ENCODE peak calls at places on chromosomes 12 and 14, in nine cellular contexts. One of them, this sample, is unnamed.

GRCh38 chr14:74241611-74242005 is 2.4 kb downstream of the VSX2 start:
- DNase-seq in pancreas: no peak
- DNase-seq in mammary epithelial cell: no peak
- DNase-seq in GM23338: no peak
- DNase-seq in cardiac muscle cell: no peak
- DNase-seq in fibroblast of the aortic adventitia: no peak
- DNase-seq in A673: no peak
- DNase-seq in fibroblast of pulmonary artery: no peak
- DNase-seq in suprapubic skin: no peak
- DNase-seq in this sample: no peak

GRCh38 chr14:38255673-38256357 is at the start of gene CLEC14A:
- DNase-seq in fibroblast of the aortic adventitia: no peak
- DNase-seq in mammary epithelial cell: no peak
- DNase-seq in A673: no peak
- DNase-seq in GM23338: peak; percentile 70
- DNase-seq in cardiac muscle cell: peak; percentile 5
- DNase-seq in fibroblast of pulmonary artery: no peak
- DNase-seq in pancreas: peak; percentile 12
- DNase-seq in suprapubic skin: peak; percentile 65
- DNase-seq in this sample: no peak

GRCh38 chr12:70002097-70002911 is 177.3 kb downstream of the MYRFL start:
- DNase-seq in pancreas: no peak
- DNase-seq in mammary epithelial cell: no peak
- DNase-seq in cardiac muscle cell: no peak
- DNase-seq in GM23338: no peak
- DNase-seq in suprapubic skin: no peak
- DNase-seq in fibroblast of pulmonary artery: no peak
- DNase-seq in fibroblast of the aortic adventitia: peak; percentile 55
- DNase-seq in A673: no peak
- DNase-seq in this sample: peak; percentile 63

GRCh38 chr12:47012552-47012951 is 66.9 kb upstream of the PCED1B start:
- DNase-seq in A673: peak; percentile 33
- DNase-seq in mammary epithelial cell: no peak
- DNase-seq in GM23338: no peak
- DNase-seq in pancreas: no peak
- DNase-seq in fibroblast of the aortic adventitia: no peak
- DNase-seq in suprapubic skin: no peak
- DNase-seq in cardiac muscle cell: no peak
- DNase-seq in fibroblast of pulmonary artery: no peak
- DNase-seq in this sample: no peak

GRCh38 chr12:105204916-105205315 is 31.1 kb downstream of the APPL2 start:
- DNase-seq in A673: no peak
- DNase-seq in fibroblast of pulmonary artery: peak; percentile 68
- DNase-seq in GM23338: no peak
- DNase-seq in suprapubic skin: no peak
- DNase-seq in pancreas: no peak
- DNase-seq in fibroblast of the aortic adventitia: peak; percentile 78
- DNase-seq in cardiac muscle cell: no peak
- DNase-seq in mammary epithelial cell: peak; percentile 71
- DNase-seq in this sample: peak; percentile 55

GRCh38 chr14:101556566-101557320 is 4.6 kb upstream of the DIO3 start:
- DNase-seq in suprapubic skin: no peak
- DNase-seq in cardiac muscle cell: no peak
- DNase-seq in GM23338: no peak
- DNase-seq in mammary epithelial cell: no peak
- DNase-seq in pancreas: no peak
- DNase-seq in fibroblast of pulmonary artery: no peak
- DNase-seq in fibroblast of the aortic adventitia: no peak
- DNase-seq in A673: no peak
- DNase-seq in this sample: no peak

GRCh38 chr14:105419305-105420091 is at the start of gene MTA1:
- DNase-seq in cardiac muscle cell: peak; percentile 75
- DNase-seq in suprapubic skin: peak; percentile 68
- DNase-seq in mammary epithelial cell: no peak
- DNase-seq in pancreas: no peak
- DNase-seq in GM23338: peak; percentile 72
- DNase-seq in fibroblast of pulmonary artery: no peak
- DNase-seq in fibroblast of the aortic adventitia: no peak
- DNase-seq in A673: peak; percentile 74
- DNase-seq in this sample: peak; percentile 35

GRCh38 chr14:58749066-58749669 is 111.4 kb downstream of the DACT1 start:
- DNase-seq in mammary epithelial cell: peak; percentile 67
- DNase-seq in GM23338: no peak
- DNase-seq in cardiac muscle cell: peak; percentile 23
- DNase-seq in fibroblast of the aortic adventitia: peak; percentile 91
- DNase-seq in fibroblast of pulmonary artery: peak; percentile 87
- DNase-seq in suprapubic skin: no peak
- DNase-seq in A673: peak; percentile 33
- DNase-seq in pancreas: peak; percentile 21
- DNase-seq in this sample: peak; percentile 80

GRCh38 chr12:45974171-45974719 is 16.1 kb downstream of the SCAF11 start:
- DNase-seq in mammary epithelial cell: no peak
- DNase-seq in fibroblast of the aortic adventitia: no peak
- DNase-seq in fibroblast of pulmonary artery: no peak
- DNase-seq in A673: no peak
- DNase-seq in pancreas: no peak
- DNase-seq in GM23338: no peak
- DNase-seq in suprapubic skin: no peak
- DNase-seq in cardiac muscle cell: no peak
- DNase-seq in this sample: no peak

GRCh38 chr14:93281937-93282336 is 50.9 kb downstream of the BTBD7 start:
- DNase-seq in mammary epithelial cell: no peak
- DNase-seq in A673: no peak
- DNase-seq in suprapubic skin: no peak
- DNase-seq in fibroblast of pulmonary artery: peak; percentile 28
- DNase-seq in cardiac muscle cell: no peak
- DNase-seq in GM23338: no peak
- DNase-seq in pancreas: no peak
- DNase-seq in fibroblast of the aortic adventitia: peak; percentile 16
- DNase-seq in this sample: no peak

GRCh38 chr12:5716221-5716620 is 228.8 kb downstream of the ANO2 start:
- DNase-seq in A673: no peak
- DNase-seq in fibroblast of the aortic adventitia: no peak
- DNase-seq in cardiac muscle cell: no peak
- DNase-seq in fibroblast of pulmonary artery: no peak
- DNase-seq in suprapubic skin: no peak
- DNase-seq in GM23338: no peak
- DNase-seq in pancreas: no peak
- DNase-seq in mammary epithelial cell: no peak
- DNase-seq in this sample: no peak

GRCh38 chr14:91232631-91233030 is 11.9 kb downstream of the GPR68 start:
- DNase-seq in pancreas: no peak
- DNase-seq in mammary epithelial cell: no peak
- DNase-seq in fibroblast of pulmonary artery: no peak
- DNase-seq in GM23338: no peak
- DNase-seq in suprapubic skin: no peak
- DNase-seq in fibroblast of the aortic adventitia: no peak
- DNase-seq in cardiac muscle cell: no peak
- DNase-seq in A673: no peak
- DNase-seq in this sample: no peak

GRCh38 chr12:112978163-112979081 is at the start of gene OAS2:
- DNase-seq in suprapubic skin: no peak
- DNase-seq in GM23338: peak; percentile 28
- DNase-seq in A673: peak; percentile 4
- DNase-seq in cardiac muscle cell: peak; percentile 3
- DNase-seq in fibroblast of the aortic adventitia: peak; percentile 83
- DNase-seq in pancreas: no peak
- DNase-seq in mammary epithelial cell: peak; percentile 71
- DNase-seq in fibroblast of pulmonary artery: peak; percentile 53
- DNase-seq in this sample: peak; percentile 86

GRCh38 chr14:105398044-105398725 is at the start of gene TEX22:
- DNase-seq in A673: peak; percentile 89
- DNase-seq in suprapubic skin: peak; percentile 91
- DNase-seq in mammary epithelial cell: peak; percentile 26
- DNase-seq in fibroblast of pulmonary artery: peak; percentile 81
- DNase-seq in cardiac muscle cell: peak; percentile 91
- DNase-seq in GM23338: peak; percentile 91
- DNase-seq in pancreas: peak; percentile 87
- DNase-seq in fibroblast of the aortic adventitia: peak; percentile 70
- DNase-seq in this sample: peak; percentile 74

GRCh38 chr14:58844544-58844943 is 206.8 kb downstream of the DACT1 start:
- DNase-seq in fibroblast of the aortic adventitia: no peak
- DNase-seq in A673: no peak
- DNase-seq in mammary epithelial cell: no peak
- DNase-seq in cardiac muscle cell: no peak
- DNase-seq in fibroblast of pulmonary artery: no peak
- DNase-seq in GM23338: no peak
- DNase-seq in suprapubic skin: no peak
- DNase-seq in pancreas: no peak
- DNase-seq in this sample: no peak

GRCh38 chr12:99658950-99659349 is 11.4 kb downstream of the GARIN6 start:
- DNase-seq in fibroblast of pulmonary artery: peak; percentile 3
- DNase-seq in pancreas: no peak
- DNase-seq in cardiac muscle cell: no peak
- DNase-seq in A673: peak; percentile 1
- DNase-seq in suprapubic skin: no peak
- DNase-seq in mammary epithelial cell: no peak
- DNase-seq in fibroblast of the aortic adventitia: no peak
- DNase-seq in GM23338: peak; percentile 11
- DNase-seq in this sample: peak; percentile 2

GRCh38 chr12:59724011-59724703 is 128.3 kb downstream of the SLC16A7 start:
- DNase-seq in fibroblast of pulmonary artery: no peak
- DNase-seq in suprapubic skin: no peak
- DNase-seq in GM23338: no peak
- DNase-seq in cardiac muscle cell: no peak
- DNase-seq in fibroblast of the aortic adventitia: no peak
- DNase-seq in pancreas: no peak
- DNase-seq in mammary epithelial cell: no peak
- DNase-seq in A673: no peak
- DNase-seq in this sample: no peak

GRCh38 chr12:109115758-109116610 is at the start of gene ACACB:
- DNase-seq in pancreas: peak; percentile 84
- DNase-seq in suprapubic skin: peak; percentile 80
- DNase-seq in A673: no peak
- DNase-seq in cardiac muscle cell: peak; percentile 87
- DNase-seq in GM23338: peak; percentile 22
- DNase-seq in fibroblast of the aortic adventitia: no peak
- DNase-seq in mammary epithelial cell: no peak
- DNase-seq in fibroblast of pulmonary artery: no peak
- DNase-seq in this sample: peak; percentile 30

GRCh38 chr12:5085896-5086295 is 42.2 kb downstream of the KCNA5 start:
- DNase-seq in suprapubic skin: no peak
- DNase-seq in cardiac muscle cell: no peak
- DNase-seq in mammary epithelial cell: peak; percentile 86
- DNase-seq in A673: peak; percentile 5
- DNase-seq in fibroblast of pulmonary artery: peak; percentile 71
- DNase-seq in fibroblast of the aortic adventitia: peak; percentile 82
- DNase-seq in pancreas: no peak
- DNase-seq in GM23338: no peak
- DNase-seq in this sample: peak; percentile 81

GRCh38 chr12:92108651-92109050 is 37.0 kb downstream of the BTG1 start:
- DNase-seq in cardiac muscle cell: peak; percentile 47
- DNase-seq in GM23338: peak; percentile 59
- DNase-seq in fibroblast of pulmonary artery: peak; percentile 65
- DNase-seq in mammary epithelial cell: no peak
- DNase-seq in A673: peak; percentile 79
- DNase-seq in suprapubic skin: no peak
- DNase-seq in pancreas: no peak
- DNase-seq in fibroblast of the aortic adventitia: peak; percentile 33
- DNase-seq in this sample: peak; percentile 78
- H3K4me3 ChIP-seq in cardiac muscle cell: no peak overlapping the region
- H3K4me3 ChIP-seq in GM23338: no peak overlapping the region
- H3K4me3 ChIP-seq in fibroblast of pulmonary artery: no peak overlapping the region
- H3K4me3 ChIP-seq in mammary epithelial cell: no peak overlapping the region
- H3K4me3 ChIP-seq in A673: no peak overlapping the region
- H3K4me3 ChIP-seq in suprapubic skin: no peak overlapping the region
- H3K4me3 ChIP-seq in pancreas: no peak overlapping the region
- H3K4me3 ChIP-seq in fibroblast of the aortic adventitia: no peak overlapping the region
- H3K4me3 ChIP-seq in this sample: no peak overlapping the region

DNA sequence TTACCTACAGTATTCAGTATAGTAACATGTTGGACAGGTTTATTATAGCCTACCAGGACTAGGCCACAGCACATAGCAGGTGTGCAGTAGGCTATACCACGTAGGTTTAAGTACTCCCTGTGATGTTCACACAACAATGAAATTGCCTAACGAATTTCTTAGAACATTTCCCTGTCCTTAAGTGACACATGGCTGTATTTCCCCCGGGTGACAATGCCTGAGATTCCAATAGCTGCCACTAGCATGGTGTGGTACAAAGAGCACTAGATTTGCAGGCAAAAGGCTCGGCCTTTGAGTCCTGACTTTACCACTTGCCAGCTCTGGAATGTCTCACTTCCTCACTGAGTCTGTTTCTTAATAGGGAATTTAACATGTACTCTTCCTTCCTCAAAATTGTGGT is 19.7 kb downstream of the PTPN21 start:
- DNase-seq in pancreas: peak; percentile 52
- DNase-seq in A673: peak; percentile 35
- DNase-seq in mammary epithelial cell: no peak
- DNase-seq in fibroblast of pulmonary artery: no peak
- DNase-seq in GM23338: peak; percentile 57
- DNase-seq in fibroblast of the aortic adventitia: no peak
- DNase-seq in cardiac muscle cell: peak; percentile 48
- DNase-seq in suprapubic skin: no peak
- DNase-seq in this sample: no peak
- TF ChIP-seq CTCF in pancreas: no peak
- TF ChIP-seq CTCF in A673: no peak
- TF ChIP-seq CTCF in mammary epithelial cell: no peak
- TF ChIP-seq CTCF in fibroblast of pulmonary artery: no peak
- TF ChIP-seq CTCF in GM23338: no peak
- TF ChIP-seq CTCF in fibroblast of the aortic adventitia: no peak
- TF ChIP-seq CTCF in cardiac muscle cell: no peak
- TF ChIP-seq CTCF in suprapubic skin: no peak
- TF ChIP-seq CTCF in this sample: no peak

DNA sequence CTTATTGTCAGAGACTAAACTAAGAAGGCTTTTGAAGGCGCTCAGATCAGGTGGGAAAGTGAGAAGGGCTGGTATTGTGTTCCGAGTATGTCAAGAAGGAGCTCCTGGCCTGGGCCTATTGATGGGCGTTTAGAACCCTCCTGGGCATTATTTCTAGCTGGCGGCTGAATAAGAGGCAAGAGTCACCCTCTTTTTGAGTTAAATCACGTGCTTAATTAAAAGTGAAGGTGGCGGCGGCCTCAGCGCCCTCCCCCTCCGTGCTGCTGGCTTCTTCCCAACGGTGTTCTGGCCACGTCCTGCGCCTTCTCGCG is 21.0 kb upstream of the GNS start:
- DNase-seq in fibroblast of the aortic adventitia: no peak
- DNase-seq in GM23338: no peak
- DNase-seq in fibroblast of pulmonary artery: no peak
- DNase-seq in pancreas: no peak
- DNase-seq in A673: no peak
- DNase-seq in cardiac muscle cell: no peak
- DNase-seq in suprapubic skin: no peak
- DNase-seq in mammary epithelial cell: no peak
- DNase-seq in this sample: no peak
- H3K4me3 ChIP-seq in fibroblast of the aortic adventitia: no peak overlapping the region
- H3K4me3 ChIP-seq in GM23338: peak overlapping the region; percentile 70
- H3K4me3 ChIP-seq in fibroblast of pulmonary artery: no peak overlapping the region
- H3K4me3 ChIP-seq in pancreas: peak overlapping the region; percentile 92
- H3K4me3 ChIP-seq in A673: peak overlapping the region; percentile 41
- H3K4me3 ChIP-seq in cardiac muscle cell: peak overlapping the region; percentile 34
- H3K4me3 ChIP-seq in suprapubic skin: peak overlapping the region; percentile 60
- H3K4me3 ChIP-seq in mammary epithelial cell: peak overlapping the region; percentile 47
- H3K4me3 ChIP-seq in this sample: peak overlapping the region; percentile 28

GRCh38 chr14:34890937-34891336 is 15.8 kb upstream of the BAZ1A start:
- DNase-seq in pancreas: no peak
- DNase-seq in cardiac muscle cell: no peak
- DNase-seq in suprapubic skin: no peak
- DNase-seq in GM23338: no peak
- DNase-seq in mammary epithelial cell: no peak
- DNase-seq in A673: no peak
- DNase-seq in fibroblast of the aortic adventitia: no peak
- DNase-seq in fibroblast of pulmonary artery: no peak
- DNase-seq in this sample: no peak

GRCh38 chr14:34895277-34895676 is 20.1 kb upstream of the BAZ1A start:
- DNase-seq in mammary epithelial cell: no peak
- DNase-seq in cardiac muscle cell: no peak
- DNase-seq in fibroblast of pulmonary artery: no peak
- DNase-seq in fibroblast of the aortic adventitia: no peak
- DNase-seq in suprapubic skin: no peak
- DNase-seq in pancreas: no peak
- DNase-seq in A673: no peak
- DNase-seq in GM23338: peak; percentile 12
- DNase-seq in this sample: no peak
- TF ChIP-seq CTCF in mammary epithelial cell: no peak
- TF ChIP-seq CTCF in cardiac muscle cell: no peak
- TF ChIP-seq CTCF in fibroblast of pulmonary artery: no peak
- TF ChIP-seq CTCF in fibroblast of the aortic adventitia: no peak
- TF ChIP-seq CTCF in suprapubic skin: no peak
- TF ChIP-seq CTCF in pancreas: no peak
- TF ChIP-seq CTCF in A673: no peak
- TF ChIP-seq CTCF in GM23338: no peak
- TF ChIP-seq CTCF in this sample: no peak